ENCODE peak calls at places on chromosomes 2 and 18, in seven cellular contexts. J is NCI-H748 treated with DMSO at 0.1 percent for 48 hours, P is WTC11, A is caudate nucleus, O is NCI-H774, B is brain microvascular endothelial cell, Q is bronchial epithelial cell. G is an unnamed sample.

GRCh38 chr2:219010162-219010756 is 17.0 kb upstream of the CRYBA2 start:
- DNase-seq in J (peak), P (peak), A (no peak), O (no peak), B (no peak), Q (peak), G (peak)

GRCh38 chr2:1542971-1543370 is 129.7 kb downstream of the TPO start:
- DNase-seq in J (no peak), P (no peak), A (no peak), O (no peak), B (no peak), Q (no peak), G (no peak)

GRCh38 chr2:217434183-217434620 is 568.6 kb downstream of the TNS1 start:
- DNase-seq in J (peak), P (peak), A (peak), O (peak), B (peak), Q (peak), G (peak)

GRCh38 chr2:101204400-101205095 is 48.1 kb upstream of the CNOT11 start:
- DNase-seq in J (no peak), P (no peak), A (no peak), O (no peak), B (peak), Q (no peak), G (no peak)

GRCh38 chr2:29012211-29012681 is 31.1 kb downstream of the TOGARAM2 start:
- DNase-seq in J (no peak), P (no peak), A (peak), O (no peak), B (no peak), Q (no peak), G (no peak)

GRCh38 chr2:179990676-179991317 is 16.3 kb downstream of the CWC22 start:
- DNase-seq in J (no peak), P (no peak), A (no peak), O (no peak), B (no peak), Q (no peak), G (no peak)

GRCh38 chr2:190441564-190441963 is 33.4 kb downstream of the MFSD6 start:
- DNase-seq in J (no peak), P (no peak), A (no peak), O (no peak), B (no peak), Q (no peak), G (no peak)

GRCh38 chr2:60992985-60993392 is 24.5 kb upstream of the PEX13 start:
- DNase-seq in J (no peak), P (no peak), A (no peak), O (no peak), B (no peak), Q (no peak), G (no peak)

GRCh38 chr2:1856481-1856880 is 112.2 kb upstream of the PXDN start:
- DNase-seq in J (no peak), P (no peak), A (no peak), O (no peak), B (no peak), Q (no peak), G (no peak)

GRCh38 chr18:43049021-43049420 is 66.5 kb downstream of the RIT2 start:
- DNase-seq in J (no peak), P (no peak), A (no peak), O (no peak), B (peak), Q (no peak), G (no peak)

GRCh38 chr2:111905990-111906735 is 7.8 kb downstream of the MERTK start:
- DNase-seq in J (no peak), P (no peak), A (peak), O (no peak), B (no peak), Q (peak), G (peak)

GRCh38 chr2:203453858-203454451 is 81.1 kb downstream of the RAPH1 start:
- DNase-seq in J (peak), P (no peak), A (peak), O (peak), B (peak), Q (peak), G (peak)

GRCh38 chr2:27498975-27499374 is 2.3 kb downstream of the GCKR start:
- DNase-seq in J (no peak), P (no peak), A (no peak), O (no peak), B (no peak), Q (no peak), G (no peak)

GRCh38 chr2:3778016-3778415 is 74.6 kb downstream of the DCDC2C start:
- DNase-seq in J (no peak), P (no peak), A (no peak), O (no peak), B (no peak), Q (no peak), G (no peak)

GRCh38 chr2:24480245-24480644 is 10.8 kb upstream of the NCOA1 start:
- DNase-seq in J (no peak), P (no peak), A (no peak), O (no peak), B (no peak), Q (no peak), G (no peak)

GRCh38 chr18:22490429-22490846 is 72.7 kb upstream of the CTAGE1 start:
- DNase-seq in J (no peak), P (no peak), A (no peak), O (no peak), B (no peak), Q (no peak), G (no peak)

GRCh38 chr2:9366041-9366440 is 57.3 kb downstream of the ITGB1BP1 start:
- DNase-seq in J (no peak), P (no peak), A (no peak), O (no peak), B (no peak), Q (no peak), G (no peak)

GRCh38 chr2:239279508-239280295 is 121.1 kb downstream of the HDAC4 start:
- DNase-seq in J (no peak), P (peak), A (no peak), O (no peak), B (no peak), Q (no peak), G (no peak)

GRCh38 chr18:36328916-36329315 is 31.4 kb downstream of the FHOD3 start:
- DNase-seq in J (no peak), P (no peak), A (no peak), O (no peak), B (no peak), Q (no peak), G (no peak)

GRCh38 chr2:39107156-39107555 is 13.7 kb downstream of the SOS1 start:
- DNase-seq in J (no peak), P (no peak), A (peak), O (no peak), B (no peak), Q (no peak), G (peak)

GRCh38 chr2:63755980-63756379 is 85.7 kb upstream of the UGP2 start:
- DNase-seq in J (no peak), P (no peak), A (no peak), O (no peak), B (no peak), Q (no peak), G (no peak)

GRCh38 chr2:146623771-146624170 is 1221.1 kb upstream of the ACVR2A start:
- DNase-seq in J (no peak), P (no peak), A (no peak), O (no peak), B (peak), Q (no peak), G (no peak)

GRCh38 chr2:224754129-224754528 is 38.0 kb upstream of the CCDC195 start:
- DNase-seq in J (no peak), P (no peak), A (no peak), O (no peak), B (peak), Q (peak), G (no peak)

GRCh38 chr18:71443726-71444480 is 1100.2 kb downstream of the CBLN2 start:
- DNase-seq in J (no peak), P (no peak), A (no peak), O (no peak), B (peak), Q (no peak), G (no peak)

GRCh38 chr2:236121546-236121945 is 46.6 kb downstream of the GBX2 start:
- DNase-seq in J (no peak), P (no peak), A (no peak), O (no peak), B (no peak), Q (peak), G (no peak)

GRCh38 chr18:10316778-10317177 is 137.7 kb upstream of the APCDD1 start:
- DNase-seq in J (no peak), P (no peak), A (no peak), O (no peak), B (no peak), Q (no peak), G (no peak)

GRCh38 chr2:67234443-67234842 is 162.7 kb upstream of the ETAA1 start:
- DNase-seq in J (peak), P (no peak), A (no peak), O (no peak), B (peak), Q (peak), G (peak)

GRCh38 chr2:158412206-158412605 is 44.3 kb downstream of the CCDC148 start:
- DNase-seq in J (no peak), P (no peak), A (no peak), O (no peak), B (peak), Q (no peak), G (no peak)

GRCh38 chr18:33802955-33803354 is 224.9 kb downstream of the ASXL3 start:
- DNase-seq in J (peak), P (no peak), A (no peak), O (peak), B (no peak), Q (peak), G (peak)

GRCh38 chr18:51153659-51154371 is 43.7 kb downstream of the MEX3C start:
- DNase-seq in J (no peak), P (no peak), A (no peak), O (no peak), B (no peak), Q (no peak), G (no peak)

GRCh38 chr18:903703-904102 is 968 bp upstream of the ADCYAP1 start:
- DNase-seq in J (peak), P (peak), A (no peak), O (no peak), B (peak), Q (peak), G (no peak)

GRCh38 chr2:106649306-106649705 is 162.1 kb downstream of the CD8B2 start:
- DNase-seq in J (no peak), P (no peak), A (no peak), O (no peak), B (peak), Q (peak), G (no peak)

GRCh38 chr2:36672199-36672598 is 24.3 kb upstream of the VIT start:
- DNase-seq in J (no peak), P (no peak), A (peak), O (no peak), B (peak), Q (peak), G (no peak)

GRCh38 chr2:101403745-101404144 is 16.4 kb upstream of the CREG2 start:
- DNase-seq in J (no peak), P (no peak), A (no peak), O (no peak), B (no peak), Q (no peak), G (no peak)

GRCh38 chr2:99626158-99626557 is 136.3 kb upstream of the REV1 start:
- DNase-seq in J (no peak), P (no peak), A (no peak), O (no peak), B (no peak), Q (no peak), G (no peak)

GRCh38 chr2:219041252-219041651 is at the start of gene CFAP65:
- DNase-seq in J (peak), P (peak), A (peak), O (peak), B (peak), Q (peak), G (peak)

GRCh38 chr2:30324245-30324644 is 92.9 kb downstream of the LBH start:
- DNase-seq in J (no peak), P (no peak), A (no peak), O (no peak), B (no peak), Q (no peak), G (no peak)

GRCh38 chr2:238359403-238359802 is 39.1 kb downstream of the TRAF3IP1 start:
- DNase-seq in J (no peak), P (no peak), A (no peak), O (no peak), B (no peak), Q (no peak), G (no peak)